ENCODE peak calls at places on chromosomes 11 and 22, in six cellular contexts. One of them, this sample, is unnamed.

GRCh38 chr11:63909621-63910506 is 7.1 kb downstream of the RCOR2 start:
- DNase-seq in IMR-90: no peak
- DNase-seq in neuronal stem cell: peak
- DNase-seq in H1: no peak
- DNase-seq in mesenchymal stem cell: no peak
- DNase-seq in mesendoderm: peak
- DNase-seq in this sample: no peak

GRCh38 chr11:99693941-99694492 is 673.3 kb downstream of the CNTN5 start:
- DNase-seq in mesendoderm: no peak
- DNase-seq in H1: no peak
- DNase-seq in mesenchymal stem cell: peak
- DNase-seq in IMR-90: peak
- DNase-seq in neuronal stem cell: no peak
- DNase-seq in this sample: no peak

GRCh38 chr11:10139081-10139480 is 154.9 kb downstream of the SBF2 start:
- DNase-seq in IMR-90: no peak
- DNase-seq in mesenchymal stem cell: no peak
- DNase-seq in H1: no peak
- DNase-seq in mesendoderm: no peak
- DNase-seq in neuronal stem cell: no peak
- DNase-seq in this sample: no peak

GRCh38 chr11:79626135-79626748 is 185.4 kb upstream of the TENM4 start:
- DNase-seq in H1: no peak
- DNase-seq in mesendoderm: no peak
- DNase-seq in neuronal stem cell: no peak
- DNase-seq in IMR-90: peak
- DNase-seq in mesenchymal stem cell: no peak
- DNase-seq in this sample: no peak

GRCh38 chr11:117933475-117933874 is 4.3 kb upstream of the TMPRSS13 start:
- DNase-seq in mesendoderm: no peak
- DNase-seq in mesenchymal stem cell: no peak
- DNase-seq in IMR-90: no peak
- DNase-seq in neuronal stem cell: no peak
- DNase-seq in H1: no peak
- DNase-seq in this sample: no peak

GRCh38 chr11:46050652-46051051 is 70.6 kb downstream of the PHF21A start:
- DNase-seq in IMR-90: no peak
- DNase-seq in H1: no peak
- DNase-seq in mesenchymal stem cell: no peak
- DNase-seq in neuronal stem cell: no peak
- DNase-seq in mesendoderm: no peak
- DNase-seq in this sample: peak

GRCh38 chr11:18393581-18394299 is 623 bp upstream of the LDHA start:
- DNase-seq in mesendoderm: no peak
- DNase-seq in IMR-90: no peak
- DNase-seq in H1: no peak
- DNase-seq in neuronal stem cell: no peak
- DNase-seq in mesenchymal stem cell: no peak
- DNase-seq in this sample: no peak

GRCh38 chr11:66720223-66720898 is 8.7 kb downstream of the SPTBN2 start:
- DNase-seq in mesenchymal stem cell: no peak
- DNase-seq in mesendoderm: peak
- DNase-seq in neuronal stem cell: peak
- DNase-seq in IMR-90: peak
- DNase-seq in H1: peak
- DNase-seq in this sample: peak

GRCh38 chr11:111193924-111194490 is 51.5 kb upstream of the POU2AF2 start:
- DNase-seq in neuronal stem cell: no peak
- DNase-seq in IMR-90: no peak
- DNase-seq in H1: no peak
- DNase-seq in mesenchymal stem cell: no peak
- DNase-seq in mesendoderm: no peak
- DNase-seq in this sample: no peak

GRCh38 chr11:81449588-81450155 is 1284.0 kb downstream of the FAM181B start:
- DNase-seq in IMR-90: no peak
- DNase-seq in H1: no peak
- DNase-seq in neuronal stem cell: no peak
- DNase-seq in mesendoderm: peak
- DNase-seq in mesenchymal stem cell: no peak
- DNase-seq in this sample: no peak

GRCh38 chr11:62507023-62507422 is 39.6 kb downstream of the AHNAK start:
- DNase-seq in mesenchymal stem cell: no peak
- DNase-seq in neuronal stem cell: no peak
- DNase-seq in IMR-90: no peak
- DNase-seq in H1: no peak
- DNase-seq in mesendoderm: no peak
- DNase-seq in this sample: no peak

GRCh38 chr11:62505784-62506145 is 40.8 kb downstream of the AHNAK start:
- DNase-seq in mesenchymal stem cell: no peak
- DNase-seq in mesendoderm: no peak
- DNase-seq in IMR-90: no peak
- DNase-seq in neuronal stem cell: no peak
- DNase-seq in H1: no peak
- DNase-seq in this sample: no peak

GRCh38 chr11:62506413-62506940 is 40.1 kb downstream of the AHNAK start:
- DNase-seq in mesendoderm: no peak
- DNase-seq in H1: no peak
- DNase-seq in mesenchymal stem cell: no peak
- DNase-seq in neuronal stem cell: no peak
- DNase-seq in IMR-90: no peak
- DNase-seq in this sample: no peak

GRCh38 chr11:62504158-62504973 is 42.2 kb downstream of the AHNAK start:
- DNase-seq in mesenchymal stem cell: no peak
- DNase-seq in H1: no peak
- DNase-seq in mesendoderm: peak
- DNase-seq in IMR-90: no peak
- DNase-seq in neuronal stem cell: peak
- DNase-seq in this sample: peak

DNA sequence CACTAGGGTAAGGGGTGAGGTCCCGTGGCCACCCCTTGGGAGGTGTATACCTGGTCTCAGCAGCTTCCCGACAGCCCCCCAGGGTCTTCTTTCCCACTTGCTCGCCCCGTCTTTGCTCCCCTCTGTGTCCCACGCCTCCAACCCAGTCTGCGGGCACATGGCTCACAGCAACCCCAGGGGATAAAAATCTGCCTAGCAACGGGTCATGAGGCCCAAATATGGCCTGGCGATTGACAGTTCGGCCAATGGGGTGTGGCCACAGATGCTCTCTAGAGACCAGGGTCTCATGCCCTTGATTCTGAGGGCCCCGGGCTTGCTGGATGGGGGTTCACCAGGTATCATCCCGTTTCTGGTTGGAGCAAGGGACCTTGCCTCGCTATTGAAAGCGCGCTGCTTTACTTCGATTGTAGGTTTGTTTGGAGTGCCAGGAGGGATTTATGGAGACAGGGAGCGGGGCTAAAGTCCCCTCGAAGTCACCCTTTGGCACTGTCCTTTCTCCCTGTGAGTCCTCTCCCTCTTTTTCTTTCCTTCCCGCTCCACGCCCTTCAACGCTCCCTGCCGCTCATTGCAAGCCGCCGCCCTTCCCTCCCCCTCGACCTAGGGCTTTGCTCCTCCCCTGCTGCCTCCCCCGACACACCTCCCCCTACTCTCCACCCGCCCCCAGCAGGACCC is 41.4 kb downstream of the AHNAK start:
- DNase-seq in mesendoderm: peak
- DNase-seq in mesenchymal stem cell: no peak
- DNase-seq in IMR-90: no peak
- DNase-seq in neuronal stem cell: peak
- DNase-seq in H1: no peak
- DNase-seq in this sample: no peak
- H3K18ac ChIP-seq in mesendoderm: peak
- H3K18ac ChIP-seq in mesenchymal stem cell: no peak
- H3K18ac ChIP-seq in IMR-90: no peak
- H3K18ac ChIP-seq in neuronal stem cell: peak
- H3K18ac ChIP-seq in H1: peak
- H3K18ac ChIP-seq in this sample: peak

GRCh38 chr22:19478466-19479357 is at the start of gene UFD1:
- DNase-seq in mesendoderm: peak
- DNase-seq in mesenchymal stem cell: peak
- DNase-seq in H1: no peak
- DNase-seq in IMR-90: peak
- DNase-seq in neuronal stem cell: peak
- DNase-seq in this sample: peak
- H3K18ac ChIP-seq in mesendoderm: peak
- H3K18ac ChIP-seq in mesenchymal stem cell: peak
- H3K18ac ChIP-seq in H1: peak
- H3K18ac ChIP-seq in IMR-90: peak
- H3K18ac ChIP-seq in neuronal stem cell: peak
- H3K18ac ChIP-seq in this sample: peak

GRCh38 chr11:2891291-2891690 is 5.7 kb upstream of the CDKN1C start:
- DNase-seq in neuronal stem cell: no peak
- DNase-seq in mesendoderm: peak
- DNase-seq in IMR-90: no peak
- DNase-seq in mesenchymal stem cell: no peak
- DNase-seq in H1: no peak
- DNase-seq in this sample: no peak

GRCh38 chr11:2893021-2893528 is 7.5 kb upstream of the CDKN1C start:
- DNase-seq in mesendoderm: no peak
- DNase-seq in IMR-90: no peak
- DNase-seq in H1: no peak
- DNase-seq in neuronal stem cell: no peak
- DNase-seq in mesenchymal stem cell: no peak
- DNase-seq in this sample: no peak

GRCh38 chr11:2893935-2894334 is 8.4 kb upstream of the CDKN1C start:
- DNase-seq in mesendoderm: no peak
- DNase-seq in H1: no peak
- DNase-seq in neuronal stem cell: no peak
- DNase-seq in mesenchymal stem cell: no peak
- DNase-seq in IMR-90: no peak
- DNase-seq in this sample: no peak

GRCh38 chr11:2891901-2892214 is 6.3 kb upstream of the CDKN1C start:
- DNase-seq in IMR-90: peak
- DNase-seq in neuronal stem cell: no peak
- DNase-seq in mesenchymal stem cell: no peak
- DNase-seq in H1: no peak
- DNase-seq in mesendoderm: no peak
- DNase-seq in this sample: no peak

DNA sequence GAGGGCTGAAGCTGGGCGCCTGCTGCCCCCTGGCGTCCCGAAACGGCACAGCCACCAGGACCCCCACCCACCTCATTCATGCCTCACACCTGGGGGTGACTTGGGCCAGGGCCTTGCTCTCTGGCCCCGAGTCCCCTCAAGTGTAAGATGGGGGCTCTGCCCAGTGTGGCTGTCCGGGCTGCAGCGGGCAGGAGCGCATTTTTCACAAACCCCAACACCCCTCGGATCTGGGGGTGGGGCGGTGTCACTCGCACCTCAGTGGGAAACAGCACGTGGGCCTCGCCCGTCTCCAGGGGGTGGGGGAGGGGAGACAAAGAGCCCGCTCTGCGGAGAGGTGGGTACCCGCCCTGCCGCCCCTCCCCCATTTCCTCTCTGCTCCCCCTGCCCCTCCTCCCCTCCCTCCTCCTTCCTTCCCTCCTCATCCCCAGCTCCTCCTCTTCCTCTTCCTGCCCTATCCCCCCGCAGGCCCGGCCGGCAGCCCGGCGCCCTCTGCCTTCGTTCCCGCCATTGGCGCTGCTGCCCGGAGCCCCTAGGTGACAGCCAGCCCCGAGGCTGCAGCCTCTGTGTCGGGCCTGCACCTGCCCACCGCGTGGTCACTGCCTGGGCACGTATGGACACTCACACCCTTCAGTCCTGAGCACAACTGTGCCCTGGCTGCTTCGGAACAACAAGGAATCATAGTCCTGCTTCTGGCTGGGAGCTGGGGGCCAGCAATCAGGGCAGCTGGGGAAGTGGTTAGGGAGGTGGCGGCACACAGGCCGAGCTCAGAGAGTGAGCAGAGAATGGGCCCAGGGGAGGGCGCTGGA is 6.8 kb upstream of the CDKN1C start:
- DNase-seq in H1: peak
- DNase-seq in IMR-90: peak
- DNase-seq in mesendoderm: peak
- DNase-seq in neuronal stem cell: peak
- DNase-seq in mesenchymal stem cell: peak
- DNase-seq in this sample: peak
- H3K18ac ChIP-seq in H1: peak
- H3K18ac ChIP-seq in IMR-90: peak
- H3K18ac ChIP-seq in mesendoderm: peak
- H3K18ac ChIP-seq in neuronal stem cell: peak
- H3K18ac ChIP-seq in mesenchymal stem cell: peak
- H3K18ac ChIP-seq in this sample: peak

GRCh38 chr11:2096001-2096918 is 42.9 kb downstream of the IGF2 start:
- DNase-seq in H1: no peak
- DNase-seq in IMR-90: peak
- DNase-seq in mesenchymal stem cell: no peak
- DNase-seq in mesendoderm: no peak
- DNase-seq in neuronal stem cell: no peak
- DNase-seq in this sample: no peak

GRCh38 chr11:2095542-2095941 is 43.6 kb downstream of the IGF2 start:
- DNase-seq in H1: no peak
- DNase-seq in IMR-90: no peak
- DNase-seq in mesenchymal stem cell: no peak
- DNase-seq in mesendoderm: no peak
- DNase-seq in neuronal stem cell: no peak
- DNase-seq in this sample: no peak

GRCh38 chr11:2097998-2098690 is 41.0 kb downstream of the IGF2 start:
- DNase-seq in mesendoderm: no peak
- DNase-seq in neuronal stem cell: no peak
- DNase-seq in H1: no peak
- DNase-seq in IMR-90: no peak
- DNase-seq in mesenchymal stem cell: no peak
- DNase-seq in this sample: no peak

GRCh38 chr11:2097356-2097997 is 41.7 kb downstream of the IGF2 start:
- DNase-seq in neuronal stem cell: peak
- DNase-seq in mesenchymal stem cell: peak
- DNase-seq in H1: peak
- DNase-seq in IMR-90: peak
- DNase-seq in mesendoderm: peak
- DNase-seq in this sample: peak

DNA sequence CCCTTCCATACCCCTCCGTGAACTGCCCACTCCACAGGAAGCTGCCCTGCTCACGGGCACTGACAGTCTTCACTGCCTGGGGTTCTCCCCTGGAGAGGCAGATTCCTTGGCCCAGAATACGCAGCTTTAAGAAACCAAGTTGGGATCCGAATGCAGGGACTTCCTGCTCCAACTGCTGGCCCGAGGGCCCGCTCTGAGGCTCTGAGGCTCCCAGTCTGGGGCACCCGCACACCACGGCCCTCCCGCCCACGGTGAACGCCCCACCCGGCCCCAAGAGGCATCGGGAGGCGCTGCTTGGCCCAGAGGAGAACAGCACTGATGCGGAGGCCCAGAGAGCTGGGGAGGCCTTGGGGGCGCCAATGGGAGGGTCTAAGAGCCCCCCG is 42.3 kb downstream of the IGF2 start:
- DNase-seq in mesendoderm: no peak
- DNase-seq in H1: no peak
- DNase-seq in IMR-90: no peak
- DNase-seq in mesenchymal stem cell: no peak
- DNase-seq in neuronal stem cell: no peak
- DNase-seq in this sample: no peak
- H3K18ac ChIP-seq in mesendoderm: no peak
- H3K18ac ChIP-seq in H1: peak
- H3K18ac ChIP-seq in IMR-90: peak
- H3K18ac ChIP-seq in mesenchymal stem cell: peak
- H3K18ac ChIP-seq in neuronal stem cell: peak
- H3K18ac ChIP-seq in this sample: no peak